ENCODE peak calls at places on chromosomes 4 and X, in five cellular contexts. J is breast epithelium, W is choroid plexus epithelial cell, I is pancreas, P is AG10803. Y is an unnamed sample.

GRCh38 chr4:3607690-3608514 is 75.7 kb upstream of the LRPAP1 start:
- DNase-seq in J (no peak), W (no peak), I (no peak), P (no peak), Y (no peak)

GRCh38 chrX:9859711-9860555 is 73.7 kb downstream of the SHROOM2 start:
- DNase-seq in W (peak), I (no peak), J (no peak), P (peak), Y (no peak)

GRCh38 chrX:16848541-16848940 is 21.6 kb downstream of the RBBP7 start:
- DNase-seq in J (no peak), W (no peak), I (no peak), P (peak), Y (no peak)

GRCh38 chr4:55442541-55442940 is 46.8 kb downstream of the TMEM165 start:
- DNase-seq in J (no peak), P (no peak), I (no peak), W (no peak), Y (no peak)

GRCh38 chr4:1416948-1417260 is 10.7 kb upstream of the NKX1-1 start:
- DNase-seq in J (peak), I (peak), W (no peak), P (no peak), Y (no peak)

GRCh38 chrX:129996120-129996519 is 13.7 kb downstream of the BCORL1 start:
- DNase-seq in P (peak), J (no peak), W (peak), I (no peak), Y (no peak)

GRCh38 chr4:110294165-110294564 is 95.8 kb upstream of the ELOVL6 start:
- DNase-seq in I (no peak), J (no peak), W (peak), P (no peak), Y (no peak)

GRCh38 chr4:148094149-148094548 is 348.1 kb downstream of the NR3C2 start:
- DNase-seq in I (no peak), P (no peak), W (no peak), J (no peak), Y (no peak)

GRCh38 chrX:111671668-111672067 is 9.3 kb upstream of the ALG13 start:
- DNase-seq in W (peak), J (no peak), I (no peak), P (peak), Y (no peak)

GRCh38 chr4:103802766-103803165 is 83.0 kb upstream of the TACR3 start:
- DNase-seq in P (no peak), W (no peak), J (no peak), I (no peak), Y (no peak)

GRCh38 chr4:80065601-80066000 is 7.4 kb downstream of the ANTXR2 start:
- DNase-seq in P (no peak), W (no peak), I (no peak), J (no peak), Y (no peak)

GRCh38 chr4:80058740-80059139 is 14.3 kb downstream of the ANTXR2 start:
- DNase-seq in P (peak), J (no peak), W (no peak), I (no peak), Y (peak)

DNA sequence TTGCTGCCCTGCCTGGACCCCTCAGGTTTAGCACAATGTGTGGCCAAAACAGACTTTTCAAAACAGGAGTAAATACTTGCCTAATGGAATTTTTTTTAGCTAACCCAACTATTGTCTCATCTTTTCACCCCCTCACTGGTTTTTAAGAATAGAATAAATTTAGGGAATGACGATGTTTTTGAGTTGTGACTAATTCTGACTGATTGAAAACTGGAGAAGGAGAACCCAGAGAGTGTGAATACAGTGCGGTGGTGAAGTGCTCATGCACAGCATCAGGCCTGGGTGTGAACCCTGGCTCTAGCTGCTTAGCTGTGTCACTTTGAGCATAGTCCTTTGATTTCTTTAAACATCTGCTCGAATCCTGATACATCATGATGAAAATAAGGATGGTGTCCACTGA is 10.5 kb downstream of the ANTXR2 start:
- DNase-seq in I (no peak), J (no peak), P (no peak), W (no peak), Y (no peak)
- H3K4me3 ChIP-seq in I (no peak), J (no peak), P (no peak), W (no peak), Y (no peak)

GRCh38 chrX:145213504-145213903 is 33.8 kb upstream of the SPANXN1 start:
- DNase-seq in W (peak), P (no peak), I (no peak), J (no peak), Y (peak)
- TF ChIP-seq CTCF in W (no peak), P (peak), I (no peak), J (no peak), Y (peak)

DNA sequence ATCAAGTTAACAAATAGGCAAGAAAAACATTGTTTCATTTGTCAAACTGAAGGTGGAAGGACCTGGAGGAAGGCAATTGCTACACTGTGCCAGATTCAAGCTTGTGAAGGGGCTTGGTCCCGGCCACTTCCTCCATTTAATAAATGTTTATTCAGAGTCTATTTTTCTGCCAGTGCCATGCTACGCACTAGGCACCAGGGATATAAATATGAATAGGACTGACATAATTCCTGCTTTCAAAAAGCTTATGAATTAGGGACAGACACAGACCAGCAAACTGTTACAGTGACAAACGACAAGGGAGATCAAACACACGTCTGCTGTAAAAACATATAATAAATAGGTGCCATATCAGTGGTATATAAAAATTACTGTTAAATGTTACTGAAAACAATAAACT is 571 bp downstream of the TLR6 start:
- DNase-seq in P (no peak), W (no peak), I (no peak), J (no peak), Y (peak)
- H3K4me3 ChIP-seq in P (no peak), W (peak), I (no peak), J (peak), Y (peak)

GRCh38 chr4:143338313-143338712 is 1.6 kb downstream of the GAB1 start:
- DNase-seq in I (no peak), J (no peak), W (no peak), P (no peak), Y (no peak)

GRCh38 chr4:143337600-143338287 is 1.1 kb downstream of the GAB1 start:
- DNase-seq in I (peak), P (peak), J (no peak), W (peak), Y (peak)

GRCh38 chr4:143335979-143336827 is 473 bp upstream of the GAB1 start:
- DNase-seq in I (peak), J (peak), W (peak), P (peak), Y (peak)

GRCh38 chr4:143339497-143339896 is 2.8 kb downstream of the GAB1 start:
- DNase-seq in I (no peak), P (no peak), W (no peak), J (no peak), Y (no peak)

GRCh38 chr4:143336828-143337599 is at the start of gene GAB1:
- DNase-seq in I (peak), J (peak), P (peak), W (peak), Y (peak)
- TF ChIP-seq CTCF in I (no peak), J (peak), P (peak), W (peak), Y (no peak)

GRCh38 chr4:87030124-87030523 is 95.3 kb downstream of the AFF1 start:
- DNase-seq in P (no peak), W (no peak), J (no peak), I (no peak), Y (no peak)

GRCh38 chr4:87033902-87034301 is 99.1 kb downstream of the AFF1 start:
- DNase-seq in W (no peak), I (no peak), J (no peak), P (no peak), Y (no peak)

GRCh38 chr4:87030606-87031441 is 96.0 kb downstream of the AFF1 start:
- DNase-seq in P (no peak), J (no peak), W (peak), I (no peak), Y (no peak)

GRCh38 chr4:87032884-87033533 is 98.2 kb downstream of the AFF1 start:
- DNase-seq in W (peak), I (no peak), P (peak), J (no peak), Y (no peak)

GRCh38 chr4:87031946-87032345 is 97.1 kb downstream of the AFF1 start:
- DNase-seq in W (no peak), I (no peak), P (no peak), J (no peak), Y (no peak)
- H3K4me3 ChIP-seq in W (no peak), I (no peak), P (peak), J (peak), Y (no peak)

GRCh38 chr4:65893311-65893710 is 223.0 kb upstream of the EPHA5 start:
- DNase-seq in I (no peak), P (no peak), J (no peak), W (no peak), Y (no peak)

DNA sequence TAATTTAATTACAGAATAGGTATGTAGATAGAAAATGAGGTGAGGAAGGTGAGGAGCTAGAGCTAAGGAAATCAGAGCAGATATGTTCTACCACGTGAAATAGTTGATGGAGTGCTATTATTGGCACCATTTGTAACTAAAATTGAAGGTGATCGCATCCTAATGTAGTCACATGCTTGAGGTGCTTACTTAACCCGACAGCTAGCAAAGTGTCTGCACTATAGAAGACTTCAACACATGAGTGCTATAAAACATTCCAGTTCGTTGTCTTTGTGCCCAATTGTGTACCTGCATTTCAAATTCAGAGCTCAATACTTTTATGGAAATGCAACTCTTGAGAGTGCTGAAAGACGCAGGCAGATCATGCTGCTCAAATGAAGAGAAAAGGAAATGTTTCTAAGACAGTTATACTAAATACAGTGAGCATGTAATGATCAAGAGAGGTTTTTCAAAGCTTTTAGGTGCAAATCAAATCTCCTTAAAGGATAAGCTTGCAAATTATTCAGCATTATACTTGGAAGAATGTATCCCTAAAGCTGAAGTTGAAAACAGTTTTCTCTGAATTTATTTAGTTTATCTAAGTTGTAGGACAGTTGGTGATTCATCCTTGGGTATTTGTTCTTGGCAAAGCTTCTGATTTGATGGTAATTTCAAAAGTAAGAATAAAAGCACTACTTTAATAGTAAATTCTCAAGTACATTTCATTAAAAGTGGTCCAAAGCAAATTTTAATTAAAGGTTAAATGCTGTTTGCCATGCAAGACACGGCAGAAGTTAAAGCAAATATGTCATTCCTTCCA is 223.9 kb upstream of the EPHA5 start:
- DNase-seq in I (no peak), P (no peak), J (no peak), W (peak), Y (no peak)
- TF ChIP-seq CTCF in I (no peak), P (no peak), J (no peak), W (no peak), Y (no peak)

GRCh38 chrX:149540621-149541520 is at the start of gene EOLA1:
- DNase-seq in J (peak), I (peak), W (peak), P (peak), Y (peak)

GRCh38 chrX:149539283-149540132 is 1.3 kb upstream of the EOLA1 start:
- DNase-seq in P (peak), W (peak), I (peak), J (peak), Y (peak)

GRCh38 chrX:149541521-149542047 is 772 bp downstream of the EOLA1 start:
- DNase-seq in I (no peak), J (no peak), P (no peak), W (peak), Y (no peak)

GRCh38 chrX:149540133-149540620 is 635 bp upstream of the EOLA1 start:
- DNase-seq in I (peak), J (peak), W (peak), P (peak), Y (peak)
- H3K4me3 ChIP-seq in I (peak), J (peak), W (peak), P (peak), Y (peak)